ENCODE peak calls at places on chromosomes 3 and 15, in six cellular contexts. Q is dorsolateral prefrontal cortex; W is activated CD4-positive, alpha-beta T cell treated with anti-CD3 and anti-CD28 coated beads for 1 hour; E is foreskin fibroblast; M is fibroblast of pulmonary artery; G is H1. L is an unnamed sample.
A peak's percentile ranks its signal among the peaks of the same experiment; 100 is the strongest.

GRCh38 chr3:114582929-114583328 is 289.1 kb downstream of the TIGIT start:
- DNase-seq in M (no peak), Q (no peak), E (no peak), G (no peak), W (no peak), L (no peak)

GRCh38 chr15:56019060-56019793 is 25.8 kb upstream of the NEDD4 start:
- DNase-seq in G (no peak), M (no peak), Q (no peak), W (no peak), E (no peak), L (no peak)

GRCh38 chr15:43249699-43250203 is 17.0 kb downstream of the TGM5 start:
- DNase-seq in G (no peak), M (peak; percentile 52), W (no peak), E (peak; percentile 57), Q (no peak), L (no peak)

GRCh38 chr15:75171408-75171807 is 30.3 kb upstream of the C15orf39 start:
- DNase-seq in G (no peak), W (no peak), Q (no peak), M (peak; percentile 59), E (peak; percentile 85), L (no peak)

GRCh38 chr3:28210968-28211713 is 30.3 kb upstream of the CMC1 start:
- DNase-seq in G (no peak), E (no peak), M (no peak), W (no peak), Q (no peak), L (no peak)

GRCh38 chr15:57418640-57419039 is 42.3 kb downstream of the CGNL1 start:
- DNase-seq in Q (no peak), M (no peak), E (no peak), G (peak; percentile 34), W (no peak), L (no peak)

GRCh38 chr15:95291878-95292472 is 1038.5 kb upstream of the NR2F2 start:
- DNase-seq in G (no peak), E (no peak), W (no peak), M (peak; percentile 57), Q (no peak), L (no peak)

GRCh38 chr15:29835301-29835700 is 13.0 kb upstream of the TJP1 start:
- DNase-seq in W (no peak), Q (no peak), M (peak; percentile 73), E (no peak), G (no peak), L (no peak)

GRCh38 chr15:57235865-57236264 is 140.4 kb upstream of the CGNL1 start:
- DNase-seq in W (no peak), Q (no peak), G (no peak), E (peak; percentile 63), M (peak; percentile 88), L (no peak)

GRCh38 chr3:177427540-177427939 is 230.3 kb upstream of the TBL1XR1 start:
- DNase-seq in G (no peak), Q (no peak), E (no peak), M (peak; percentile 24), W (no peak), L (no peak)

GRCh38 chr15:69713726-69714559 is 261.3 kb downstream of the RPLP1 start:
- DNase-seq in M (no peak), Q (no peak), G (no peak), W (peak; percentile 52), E (no peak), L (no peak)

GRCh38 chr15:80599359-80599758 is 95.8 kb upstream of the ABHD17C start:
- DNase-seq in Q (no peak), G (no peak), M (peak; percentile 92), E (peak; percentile 71), W (no peak), L (no peak)

GRCh38 chr3:11479230-11479620 is 164.5 kb downstream of the VGLL4 start:
- DNase-seq in Q (no peak), G (no peak), W (no peak), E (no peak), M (no peak), L (no peak)

GRCh38 chr3:17411157-17411877 is 331.1 kb downstream of the TBC1D5 start:
- DNase-seq in M (peak; percentile 16), G (no peak), Q (no peak), E (no peak), W (no peak), L (no peak)

GRCh38 chr15:73593278-73594074 is 39.7 kb downstream of the NPTN start:
- DNase-seq in Q (no peak), M (peak; percentile 67), G (no peak), W (no peak), E (no peak), L (no peak)

GRCh38 chr3:167882057-167882667 is 146.6 kb downstream of the SERPINI1 start:
- DNase-seq in G (no peak), W (no peak), E (peak; percentile 7), M (peak; percentile 75), Q (no peak), L (no peak)